ENCODE peak calls at places on chromosomes 5 and 9, in nine cellular contexts. A, Y, B, N, W, C, Z, K and F are unnamed samples.
A peak's percentile ranks its signal among the peaks of the same experiment; 100 is the strongest.

GRCh38 chr5:134540747-134541733 is 15.6 kb downstream of the JADE2 start:
- ATAC-seq in A (no peak), Y (no peak), N (no peak), W (no peak), Z (no peak), B (peak; percentile 45), C (no peak), K (peak; percentile 79), F (no peak)

GRCh38 chr5:69512740-69513260 is 20.2 kb downstream of the OCLN start:
- ATAC-seq in Y (peak; percentile 65), N (no peak), C (no peak), B (no peak), W (peak; percentile 45), A (no peak), Z (no peak), K (peak; percentile 39), F (no peak)

GRCh38 chr5:110784901-110785300 is 46.1 kb downstream of the SLC25A46 start:
- ATAC-seq in K (no peak), A (no peak), Y (no peak), B (no peak), W (no peak), Z (no peak), N (no peak), C (no peak), F (no peak)

GRCh38 chr9:130738281-130738680 is 44.7 kb downstream of the EXOSC2 start:
- ATAC-seq in C (no peak), W (no peak), B (no peak), K (no peak), Z (no peak), N (no peak), Y (no peak), A (no peak), F (no peak)

GRCh38 chr9:38682713-38683112 is 37.2 kb downstream of the FAM240B start:
- ATAC-seq in A (no peak), K (no peak), B (no peak), Y (no peak), W (no peak), N (no peak), C (no peak), Z (no peak), F (no peak)

GRCh38 chr5:59039003-59039295 is 456.1 kb downstream of the RAB3C start:
- ATAC-seq in W (no peak), C (no peak), Y (peak; percentile 49), K (no peak), A (peak; percentile 28), B (no peak), Z (peak; percentile 50), N (no peak), F (peak; percentile 35)

GRCh38 chr5:57499262-57500050 is 16.8 kb upstream of the ACTBL2 start:
- ATAC-seq in Y (peak; percentile 45), Z (peak; percentile 72), K (peak; percentile 51), C (peak; percentile 59), A (peak; percentile 46), N (no peak), B (peak; percentile 61), W (peak; percentile 52), F (no peak)

GRCh38 chr9:113933188-113933587 is 57.1 kb downstream of the ZNF618 start:
- ATAC-seq in W (peak; percentile 13), K (no peak), Y (no peak), C (peak; percentile 18), A (no peak), B (no peak), Z (no peak), N (no peak), F (no peak)

GRCh38 chr9:137253717-137254623 is 1.2 kb upstream of the NELFB start:
- ATAC-seq in K (peak; percentile 1), A (no peak), Y (no peak), Z (no peak), W (peak; percentile 26), B (no peak), N (no peak), C (no peak), F (no peak)